ENCODE peak calls at places on chromosomes 6 and 20, in nine cellular contexts. One of them, this sample, is unnamed.

GRCh38 chr20:63587781-63588591 is 13.9 kb upstream of the HELZ2 start:
- DNase-seq in AG04450: no peak
- DNase-seq in uterus: no peak
- DNase-seq in suprapubic skin: no peak
- DNase-seq in heart right ventricle: no peak
- DNase-seq in Peyer's patch: no peak
- DNase-seq in psoas muscle: no peak
- DNase-seq in sigmoid colon: no peak
- DNase-seq in HCT116: no peak
- DNase-seq in this sample: no peak

GRCh38 chr6:137277971-137278602 is 58.9 kb upstream of the IFNGR1 start:
- DNase-seq in AG04450: peak
- DNase-seq in uterus: no peak
- DNase-seq in suprapubic skin: no peak
- DNase-seq in heart right ventricle: no peak
- DNase-seq in Peyer's patch: no peak
- DNase-seq in psoas muscle: no peak
- DNase-seq in sigmoid colon: no peak
- DNase-seq in HCT116: peak
- DNase-seq in this sample: no peak

GRCh38 chr20:44233436-44234016 is 13.6 kb upstream of the GDAP1L1 start:
- DNase-seq in AG04450: no peak
- DNase-seq in uterus: no peak
- DNase-seq in suprapubic skin: no peak
- DNase-seq in heart right ventricle: no peak
- DNase-seq in Peyer's patch: no peak
- DNase-seq in psoas muscle: no peak
- DNase-seq in sigmoid colon: no peak
- DNase-seq in HCT116: no peak
- DNase-seq in this sample: no peak

GRCh38 chr6:81812416-81812815 is 59.9 kb upstream of the TENT5A start:
- DNase-seq in AG04450: no peak
- DNase-seq in uterus: no peak
- DNase-seq in suprapubic skin: no peak
- DNase-seq in heart right ventricle: no peak
- DNase-seq in Peyer's patch: no peak
- DNase-seq in psoas muscle: no peak
- DNase-seq in sigmoid colon: no peak
- DNase-seq in HCT116: no peak
- DNase-seq in this sample: no peak

GRCh38 chr6:33297406-33297955 is 1.3 kb downstream of the RGL2 start:
- DNase-seq in AG04450: no peak
- DNase-seq in uterus: no peak
- DNase-seq in suprapubic skin: peak
- DNase-seq in heart right ventricle: no peak
- DNase-seq in Peyer's patch: peak
- DNase-seq in psoas muscle: peak
- DNase-seq in sigmoid colon: no peak
- DNase-seq in HCT116: no peak
- DNase-seq in this sample: no peak

GRCh38 chr6:12134991-12135390 is 122.9 kb downstream of the HIVEP1 start:
- DNase-seq in AG04450: no peak
- DNase-seq in uterus: no peak
- DNase-seq in suprapubic skin: no peak
- DNase-seq in heart right ventricle: no peak
- DNase-seq in Peyer's patch: no peak
- DNase-seq in psoas muscle: no peak
- DNase-seq in sigmoid colon: no peak
- DNase-seq in HCT116: no peak
- DNase-seq in this sample: no peak

GRCh38 chr6:34938268-34938667 is 49.2 kb downstream of the ANKS1A start:
- DNase-seq in AG04450: no peak
- DNase-seq in uterus: no peak
- DNase-seq in suprapubic skin: no peak
- DNase-seq in heart right ventricle: no peak
- DNase-seq in Peyer's patch: no peak
- DNase-seq in psoas muscle: no peak
- DNase-seq in sigmoid colon: no peak
- DNase-seq in HCT116: no peak
- DNase-seq in this sample: no peak

GRCh38 chr6:31569861-31570536 is 2.1 kb upstream of the LTA start:
- DNase-seq in AG04450: no peak
- DNase-seq in uterus: no peak
- DNase-seq in suprapubic skin: no peak
- DNase-seq in heart right ventricle: no peak
- DNase-seq in Peyer's patch: no peak
- DNase-seq in psoas muscle: no peak
- DNase-seq in sigmoid colon: no peak
- DNase-seq in HCT116: no peak
- DNase-seq in this sample: no peak

GRCh38 chr6:133542056-133542821 is 301.1 kb downstream of the EYA4 start:
- DNase-seq in AG04450: no peak
- DNase-seq in uterus: no peak
- DNase-seq in suprapubic skin: no peak
- DNase-seq in heart right ventricle: no peak
- DNase-seq in Peyer's patch: no peak
- DNase-seq in psoas muscle: no peak
- DNase-seq in sigmoid colon: no peak
- DNase-seq in HCT116: no peak
- DNase-seq in this sample: no peak

GRCh38 chr6:36757206-36757605 is 59.6 kb downstream of the RAB44 start:
- DNase-seq in AG04450: no peak
- DNase-seq in uterus: no peak
- DNase-seq in suprapubic skin: no peak
- DNase-seq in heart right ventricle: no peak
- DNase-seq in Peyer's patch: no peak
- DNase-seq in psoas muscle: no peak
- DNase-seq in sigmoid colon: no peak
- DNase-seq in HCT116: no peak
- DNase-seq in this sample: no peak

GRCh38 chr6:26232950-26233607 is 131.9 kb upstream of the BTN3A2 start:
- DNase-seq in AG04450: no peak
- DNase-seq in uterus: no peak
- DNase-seq in suprapubic skin: no peak
- DNase-seq in heart right ventricle: no peak
- DNase-seq in Peyer's patch: no peak
- DNase-seq in psoas muscle: no peak
- DNase-seq in sigmoid colon: no peak
- DNase-seq in HCT116: no peak
- DNase-seq in this sample: no peak

GRCh38 chr6:18183736-18184135 is 28.5 kb downstream of the KDM1B start:
- DNase-seq in AG04450: no peak
- DNase-seq in uterus: no peak
- DNase-seq in suprapubic skin: no peak
- DNase-seq in heart right ventricle: no peak
- DNase-seq in Peyer's patch: no peak
- DNase-seq in psoas muscle: no peak
- DNase-seq in sigmoid colon: no peak
- DNase-seq in HCT116: no peak
- DNase-seq in this sample: no peak

GRCh38 chr6:11727995-11728961 is 50.3 kb downstream of the ADTRP start:
- DNase-seq in AG04450: no peak
- DNase-seq in uterus: no peak
- DNase-seq in suprapubic skin: no peak
- DNase-seq in heart right ventricle: no peak
- DNase-seq in Peyer's patch: no peak
- DNase-seq in psoas muscle: no peak
- DNase-seq in sigmoid colon: no peak
- DNase-seq in HCT116: no peak
- DNase-seq in this sample: no peak

GRCh38 chr20:19120569-19120968 is 91.9 kb upstream of the SLC24A3 start:
- DNase-seq in AG04450: no peak
- DNase-seq in uterus: peak
- DNase-seq in suprapubic skin: no peak
- DNase-seq in heart right ventricle: no peak
- DNase-seq in Peyer's patch: no peak
- DNase-seq in psoas muscle: no peak
- DNase-seq in sigmoid colon: no peak
- DNase-seq in HCT116: no peak
- DNase-seq in this sample: no peak

GRCh38 chr6:117237561-117237960 is 27.8 kb upstream of the VGLL2 start:
- DNase-seq in AG04450: no peak
- DNase-seq in uterus: no peak
- DNase-seq in suprapubic skin: no peak
- DNase-seq in heart right ventricle: no peak
- DNase-seq in Peyer's patch: no peak
- DNase-seq in psoas muscle: no peak
- DNase-seq in sigmoid colon: no peak
- DNase-seq in HCT116: no peak
- DNase-seq in this sample: no peak

DNA sequence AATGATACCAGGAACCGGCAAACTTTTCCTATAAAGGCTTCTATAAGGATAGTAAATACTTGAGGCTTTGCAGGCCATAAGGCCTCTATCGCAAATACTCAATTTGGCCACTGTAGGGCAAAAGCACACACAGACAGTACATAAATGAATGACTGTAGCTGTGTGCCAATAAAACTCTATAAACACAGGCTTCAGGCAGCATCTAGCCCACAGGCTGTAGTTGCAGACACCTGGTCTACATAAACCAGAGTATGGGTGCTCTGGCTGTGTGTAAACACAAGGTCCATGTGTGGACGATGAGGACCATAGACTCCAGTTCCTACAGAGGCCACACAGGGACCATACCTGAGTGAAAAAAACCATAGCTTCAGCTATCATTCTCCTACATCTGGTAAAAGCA is 52.2 kb downstream of the ZMYND8 start:
- DNase-seq in AG04450: no peak
- DNase-seq in uterus: no peak
- DNase-seq in suprapubic skin: no peak
- DNase-seq in heart right ventricle: no peak
- DNase-seq in Peyer's patch: no peak
- DNase-seq in psoas muscle: no peak
- DNase-seq in sigmoid colon: peak
- DNase-seq in HCT116: no peak
- DNase-seq in this sample: no peak
- H3K27ac ChIP-seq in AG04450: peak
- H3K27ac ChIP-seq in uterus: no peak
- H3K27ac ChIP-seq in suprapubic skin: peak
- H3K27ac ChIP-seq in heart right ventricle: peak
- H3K27ac ChIP-seq in Peyer's patch: peak
- H3K27ac ChIP-seq in psoas muscle: peak
- H3K27ac ChIP-seq in sigmoid colon: peak
- H3K27ac ChIP-seq in HCT116: no peak
- H3K27ac ChIP-seq in this sample: peak

DNA sequence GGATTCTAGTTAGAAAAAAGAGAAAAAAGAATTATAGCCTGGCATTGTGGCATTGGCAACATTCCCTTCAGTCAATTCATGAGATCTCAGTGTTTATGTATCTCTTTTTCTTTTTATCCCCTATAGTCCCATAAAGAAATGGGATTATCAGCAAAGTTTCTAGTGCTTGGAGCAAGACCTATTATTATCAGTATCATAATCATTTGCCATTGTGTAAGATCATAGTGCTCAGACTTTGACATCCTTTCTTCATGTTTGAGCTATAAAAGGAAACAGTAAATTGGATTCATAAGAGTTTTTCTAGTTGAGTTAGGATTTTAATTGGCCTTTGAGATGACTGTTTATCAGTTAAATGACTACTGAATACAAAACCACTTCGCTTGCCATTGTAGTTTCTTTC is 295.6 kb downstream of the GRIK2 start:
- DNase-seq in AG04450: no peak
- DNase-seq in uterus: no peak
- DNase-seq in suprapubic skin: no peak
- DNase-seq in heart right ventricle: no peak
- DNase-seq in Peyer's patch: no peak
- DNase-seq in psoas muscle: no peak
- DNase-seq in sigmoid colon: no peak
- DNase-seq in HCT116: no peak
- DNase-seq in this sample: no peak
- H3K4me3 ChIP-seq in AG04450: no peak
- H3K4me3 ChIP-seq in uterus: no peak
- H3K4me3 ChIP-seq in suprapubic skin: no peak
- H3K4me3 ChIP-seq in heart right ventricle: no peak
- H3K4me3 ChIP-seq in Peyer's patch: no peak
- H3K4me3 ChIP-seq in psoas muscle: no peak
- H3K4me3 ChIP-seq in sigmoid colon: no peak
- H3K4me3 ChIP-seq in HCT116: no peak
- H3K4me3 ChIP-seq in this sample: no peak

DNA sequence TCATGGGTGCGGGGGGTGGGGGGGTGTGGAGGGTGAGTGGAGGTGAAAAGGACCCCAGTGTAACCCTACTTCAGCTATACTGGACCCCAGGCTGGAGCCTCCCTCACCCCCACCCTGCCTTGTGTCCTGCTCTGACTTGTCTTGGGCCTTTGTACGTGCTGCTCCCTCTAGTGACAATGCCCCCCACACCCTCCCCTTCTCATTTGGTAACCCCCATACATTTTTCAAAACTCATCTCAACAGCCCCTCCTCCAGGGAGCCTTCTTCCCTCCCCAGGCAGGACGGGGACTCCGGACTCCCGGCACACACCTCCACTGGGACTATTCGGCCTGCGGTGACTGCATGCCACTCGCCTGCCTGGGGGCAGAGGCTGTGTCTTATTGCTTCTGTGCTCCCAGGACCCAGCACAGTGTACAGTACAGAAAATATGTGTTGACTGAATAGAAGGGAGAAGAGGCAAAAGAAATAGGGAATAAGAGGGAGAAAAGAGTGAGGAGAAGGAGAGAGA is 108.2 kb downstream of the VEGFA start:
- DNase-seq in AG04450: no peak
- DNase-seq in uterus: no peak
- DNase-seq in suprapubic skin: no peak
- DNase-seq in heart right ventricle: no peak
- DNase-seq in Peyer's patch: no peak
- DNase-seq in psoas muscle: no peak
- DNase-seq in sigmoid colon: no peak
- DNase-seq in HCT116: no peak
- DNase-seq in this sample: no peak
- TF ChIP-seq CTCF in AG04450: no peak
- TF ChIP-seq CTCF in uterus: no peak
- TF ChIP-seq CTCF in suprapubic skin: no peak
- TF ChIP-seq CTCF in heart right ventricle: no peak
- TF ChIP-seq CTCF in Peyer's patch: no peak
- TF ChIP-seq CTCF in psoas muscle: no peak
- TF ChIP-seq CTCF in sigmoid colon: no peak
- TF ChIP-seq CTCF in HCT116: no peak
- TF ChIP-seq CTCF in this sample: no peak

DNA sequence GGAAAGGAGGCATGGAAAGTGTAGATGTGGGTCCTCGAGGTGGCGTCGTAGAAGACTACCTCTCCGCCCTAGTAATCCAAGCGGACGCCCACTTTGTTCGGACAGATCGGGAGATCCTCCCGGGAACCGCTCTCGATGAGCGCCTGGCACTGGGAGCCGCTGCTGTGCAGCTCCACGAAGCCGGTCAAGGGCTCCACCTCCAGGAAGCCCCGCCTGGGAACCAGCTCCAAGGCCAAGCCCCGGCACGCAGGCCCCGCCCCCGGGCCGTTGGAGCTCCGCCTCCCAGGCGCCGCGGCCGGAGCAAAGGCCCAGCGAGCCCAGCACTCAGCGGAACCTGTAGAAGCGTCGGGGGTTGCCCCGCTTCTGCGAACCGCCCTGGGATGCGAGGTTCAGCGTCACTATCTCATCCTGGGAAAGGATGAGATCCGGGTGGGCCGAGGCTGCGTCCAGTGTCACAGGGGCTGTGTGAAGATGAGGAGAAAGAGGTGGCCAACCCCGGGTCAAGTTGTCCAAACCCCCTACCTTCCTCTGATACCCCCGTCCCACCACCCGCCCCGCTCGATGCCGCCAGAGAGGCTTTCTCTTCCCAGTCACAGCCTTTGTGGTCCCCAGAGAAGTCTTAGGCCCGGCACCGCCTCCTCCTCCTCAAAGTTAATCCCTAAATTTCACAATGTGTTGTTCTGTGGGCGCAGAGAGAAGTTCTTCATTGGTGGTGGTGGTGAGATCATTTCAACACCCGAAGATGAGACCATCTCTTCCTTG is 10.8 kb downstream of the TRIM31 start:
- DNase-seq in AG04450: peak
- DNase-seq in uterus: peak
- DNase-seq in suprapubic skin: peak
- DNase-seq in heart right ventricle: peak
- DNase-seq in Peyer's patch: peak
- DNase-seq in psoas muscle: peak
- DNase-seq in sigmoid colon: peak
- DNase-seq in HCT116: peak
- DNase-seq in this sample: peak
- H3K27ac ChIP-seq in AG04450: peak
- H3K27ac ChIP-seq in uterus: peak
- H3K27ac ChIP-seq in suprapubic skin: peak
- H3K27ac ChIP-seq in heart right ventricle: peak
- H3K27ac ChIP-seq in Peyer's patch: peak
- H3K27ac ChIP-seq in psoas muscle: peak
- H3K27ac ChIP-seq in sigmoid colon: peak
- H3K27ac ChIP-seq in HCT116: no peak
- H3K27ac ChIP-seq in this sample: no peak

This sample was measured in dorsolateral prefrontal cortex.